ENCODE peak calls at places on chromosomes 7 and 10, in six cellular contexts. P, T, A, B, J and S are unnamed samples.

GRCh38 chr10:31353574-31353973 is 34.6 kb downstream of the ZEB1 start:
- DNase-seq in P (no peak), T (no peak), A (peak; percentile 73), B (no peak), J (no peak), S (no peak)

GRCh38 chr10:35435824-35436223 is 99.5 kb downstream of the CCNY start:
- DNase-seq in P (no peak), T (no peak), A (no peak), B (no peak), J (no peak), S (no peak)

GRCh38 chr10:80444124-80444523 is 10.0 kb upstream of the TSPAN14 start:
- DNase-seq in P (no peak), T (no peak), A (no peak), B (no peak), J (no peak), S (no peak)

GRCh38 chr7:43112941-43113621 is 634 bp downstream of the HECW1 start:
- DNase-seq in P (no peak), T (peak; percentile 74), A (no peak), B (no peak), J (peak; percentile 60), S (peak; percentile 56)

GRCh38 chr10:62895058-62895457 is 78.9 kb upstream of the EGR2 start:
- DNase-seq in P (no peak), T (no peak), A (no peak), B (no peak), J (no peak), S (no peak)

GRCh38 chr10:59839576-59839975 is 66.8 kb downstream of the CCDC6 start:
- DNase-seq in P (no peak), T (no peak), A (no peak), B (no peak), J (no peak), S (no peak)

GRCh38 chr7:80666376-80666775 is 27.9 kb downstream of the CD36 start:
- DNase-seq in P (no peak), T (no peak), A (no peak), B (no peak), J (no peak), S (no peak)

GRCh38 chr7:119572541-119572940 is 700.4 kb upstream of the KCND2 start:
- DNase-seq in P (no peak), T (peak; percentile 53), A (no peak), B (no peak), J (no peak), S (no peak)

GRCh38 chr10:124160176-124160575 is 66.8 kb upstream of the CHST15 start:
- DNase-seq in P (no peak), T (no peak), A (no peak), B (no peak), J (peak; percentile 23), S (no peak)

GRCh38 chr7:17130281-17131059 is 168.0 kb upstream of the AHR start:
- DNase-seq in P (no peak), T (no peak), A (no peak), B (no peak), J (no peak), S (no peak)

GRCh38 chr7:7176421-7177043 is 5.8 kb upstream of the C1GALT1 start:
- DNase-seq in P (no peak), T (no peak), A (no peak), B (no peak), J (no peak), S (no peak)

GRCh38 chr10:6530966-6531365 is 49.1 kb downstream of the PRKCQ start:
- DNase-seq in P (no peak), T (no peak), A (no peak), B (no peak), J (no peak), S (no peak)

GRCh38 chr7:20270371-20270770 is 53.2 kb upstream of the MACC1 start:
- DNase-seq in P (no peak), T (no peak), A (no peak), B (no peak), J (no peak), S (no peak)

GRCh38 chr10:79374312-79375191 is 27.3 kb downstream of the PPIF start:
- DNase-seq in P (peak; percentile 80), T (peak; percentile 89), A (no peak), B (peak; percentile 82), J (peak; percentile 89), S (no peak)

GRCh38 chr10:27981744-27982143 is 17.1 kb downstream of the ODAD2 start:
- DNase-seq in P (no peak), T (no peak), A (no peak), B (no peak), J (no peak), S (no peak)

GRCh38 chr10:101693701-101694055 is 1.3 kb downstream of the FBXW4 start:
- DNase-seq in P (no peak), T (no peak), A (no peak), B (no peak), J (no peak), S (no peak)

GRCh38 chr7:152752513-152752912 is 7.0 kb upstream of the ACTR3B start:
- DNase-seq in P (no peak), T (no peak), A (no peak), B (no peak), J (no peak), S (no peak)

GRCh38 chr7:14900051-14900450 is 2.5 kb downstream of the DGKB start:
- DNase-seq in P (no peak), T (no peak), A (no peak), B (no peak), J (no peak), S (no peak)

GRCh38 chr7:140904081-140904480 is 20.6 kb downstream of the BRAF start:
- DNase-seq in P (no peak), T (no peak), A (no peak), B (no peak), J (no peak), S (no peak)

GRCh38 chr7:13017325-13017853 is 330.0 kb downstream of the ARL4A start:
- DNase-seq in P (no peak), T (no peak), A (no peak), B (no peak), J (no peak), S (no peak)

GRCh38 chr7:100804681-100805431 is 22.5 kb downstream of the EPHB4 start:
- DNase-seq in P (no peak), T (no peak), A (no peak), B (no peak), J (peak; percentile 50), S (no peak)

GRCh38 chr7:94301024-94301588 is 93.6 kb upstream of the COL1A2 start:
- DNase-seq in P (no peak), T (peak; percentile 93), A (no peak), B (peak; percentile 56), J (peak; percentile 86), S (peak; percentile 87)

GRCh38 chr10:86773486-86773885 is 17.1 kb downstream of the BMPR1A start:
- DNase-seq in P (no peak), T (no peak), A (no peak), B (no peak), J (no peak), S (no peak)

GRCh38 chr10:86706977-86707376 is 38.7 kb downstream of the LDB3 start:
- DNase-seq in P (no peak), T (no peak), A (no peak), B (no peak), J (no peak), S (no peak)

GRCh38 chr10:44801383-44802327 is 109.5 kb upstream of the TMEM72 start:
- DNase-seq in P (no peak), T (peak; percentile 96), A (no peak), B (peak; percentile 97), J (peak; percentile 78), S (peak; percentile 88)

GRCh38 chr10:4316166-4316810 is 509.7 kb upstream of the AKR1E2 start:
- DNase-seq in P (no peak), T (no peak), A (no peak), B (no peak), J (no peak), S (no peak)

GRCh38 chr7:118129037-118129436 is 54.9 kb upstream of the LSM8 start:
- DNase-seq in P (no peak), T (no peak), A (no peak), B (no peak), J (no peak), S (no peak)

GRCh38 chr7:133703547-133703946 is 423.6 kb upstream of the LRGUK start:
- DNase-seq in P (no peak), T (no peak), A (no peak), B (no peak), J (no peak), S (no peak)

GRCh38 chr7:75650062-75650461 is 88.7 kb downstream of the HIP1 start:
- DNase-seq in P (no peak), T (no peak), A (no peak), B (no peak), J (no peak), S (no peak)

DNA sequence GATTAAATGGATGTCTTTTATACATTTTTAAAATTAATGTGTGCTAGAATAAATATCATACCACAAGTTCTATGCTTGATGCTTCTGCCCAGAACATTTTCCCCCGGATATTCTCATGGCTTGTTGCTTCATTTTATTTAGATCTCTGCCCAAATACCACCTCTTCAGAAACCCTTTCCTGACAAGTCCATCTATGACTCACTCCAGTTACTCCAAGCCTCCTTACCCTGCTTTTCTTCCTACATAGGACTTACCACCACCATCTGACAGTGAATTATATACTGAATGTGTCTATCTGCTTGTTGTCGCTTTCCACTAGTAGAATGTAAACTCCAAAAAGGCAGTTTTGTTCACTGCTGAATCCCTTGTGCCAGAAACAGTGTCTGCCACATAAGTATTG is 19.1 kb upstream of the ERVW-1 start:
- DNase-seq in P (no peak), T (no peak), A (no peak), B (no peak), J (no peak), S (no peak)
- H3K36me3 ChIP-seq in P (peaks cover 28% of the 10 kb centered on the region), T (peaks cover 14% of the 10 kb centered on the region), A (peaks cover 2% of the 10 kb centered on the region), B (peaks cover 6% of the 10 kb centered on the region), J (no peaks in the 10 kb centered on the region), S (peaks cover 83% of the 10 kb centered on the region)

DNA sequence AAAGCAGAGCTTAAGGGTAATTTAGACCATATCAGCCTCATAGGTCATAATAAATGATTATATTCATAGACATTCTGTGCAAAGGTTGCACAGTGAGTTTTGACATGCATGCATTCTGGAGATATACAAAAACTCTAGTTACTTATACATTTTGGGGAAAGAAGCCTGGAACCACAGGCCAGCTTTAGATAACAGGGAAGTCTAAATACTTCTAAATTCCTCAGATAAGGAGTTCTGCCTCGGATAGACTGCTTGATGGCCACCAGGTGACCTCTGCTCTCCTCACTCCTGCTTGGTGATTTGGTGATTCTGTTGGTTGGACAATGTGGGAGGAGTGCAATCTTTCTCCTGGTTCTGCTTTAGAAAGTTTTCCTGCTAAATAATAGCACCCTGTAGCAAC is 77.9 kb downstream of the SGMS1 start:
- DNase-seq in P (no peak), T (no peak), A (no peak), B (no peak), J (no peak), S (no peak)
- H3K27ac ChIP-seq in P (no peak overlapping the region), T (no peak overlapping the region), A (no peak overlapping the region), B (no peak overlapping the region), J (no peak overlapping the region), S (no peak overlapping the region)

DNA sequence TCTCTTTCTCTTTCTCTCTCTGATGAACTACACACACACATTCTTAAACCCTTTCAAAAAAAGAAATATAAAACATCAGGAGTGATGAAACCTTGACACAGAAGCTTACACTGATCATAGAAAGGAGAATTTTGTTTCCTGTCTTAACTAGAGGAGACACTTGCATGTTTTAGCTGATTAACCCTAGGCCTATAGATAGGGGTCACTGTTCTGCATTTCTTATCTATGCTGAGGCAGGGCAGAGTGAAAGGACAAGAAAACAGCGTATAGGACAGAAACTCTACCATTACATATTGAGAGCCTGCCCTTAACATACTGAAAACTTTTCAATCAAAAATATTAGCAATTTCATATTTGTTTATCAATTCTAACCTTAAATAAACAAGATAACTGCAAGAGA is 680.6 kb upstream of the MBL2 start:
- DNase-seq in P (no peak), T (no peak), A (no peak), B (no peak), J (no peak), S (no peak)
- TF ChIP-seq CTCF in P (no peak), T (no peak), A (peak; percentile 22), B (no peak), J (no peak), S (peak; percentile 30)

GRCh38 chr10:76015245-76015644 is 583.8 kb downstream of the LRMDA start:
- DNase-seq in P (no peak), T (no peak), A (no peak), B (no peak), J (no peak), S (no peak)
- H3K36me3 ChIP-seq in P (no peaks in the 10 kb centered on the region), T (no peaks in the 10 kb centered on the region), A (no peaks in the 10 kb centered on the region), B (no peaks in the 10 kb centered on the region), J (no peaks in the 10 kb centered on the region), S (no peaks in the 10 kb centered on the region)